ENCODE peak calls at places on chromosomes 7 and 10, in eight cellular contexts. U, E, C, G, Y, V, A and W are unnamed samples.

GRCh38 chr10:98296514-98296913 is 28.5 kb upstream of the LOXL4 start:
- DNase-seq in U (no peak), E (no peak), C (no peak), G (no peak), Y (no peak), V (no peak), A (no peak), W (no peak)

GRCh38 chr7:16616122-16616521 is 29.4 kb downstream of the ANKMY2 start:
- DNase-seq in U (no peak), E (no peak), C (no peak), G (no peak), Y (no peak), V (no peak), A (no peak), W (no peak)

GRCh38 chr7:147700702-147701101 is 889.9 kb upstream of the C7orf33 start:
- DNase-seq in U (peak; percentile 2), E (no peak), C (no peak), G (no peak), Y (no peak), V (no peak), A (no peak), W (no peak)

GRCh38 chr7:16066805-16067459 is 354.4 kb downstream of the CRPPA start:
- DNase-seq in U (no peak), E (no peak), C (no peak), G (no peak), Y (no peak), V (no peak), A (no peak), W (no peak)

GRCh38 chr10:3805791-3806381 is 20.9 kb upstream of the KLF6 start:
- DNase-seq in U (no peak), E (no peak), C (peak; percentile 21), G (no peak), Y (peak; percentile 62), V (peak; percentile 73), A (no peak), W (no peak)

GRCh38 chr10:115250784-115251183 is 157.6 kb downstream of the ATRNL1 start:
- DNase-seq in U (no peak), E (no peak), C (no peak), G (no peak), Y (no peak), V (no peak), A (no peak), W (no peak)

GRCh38 chr10:89426230-89426868 is 12.0 kb downstream of the IFIT5 start:
- DNase-seq in U (peak; percentile 26), E (no peak), C (peak; percentile 18), G (no peak), Y (no peak), V (peak; percentile 48), A (no peak), W (no peak)

GRCh38 chr7:25430200-25430953 is 202.1 kb upstream of the NPVF start:
- DNase-seq in U (no peak), E (no peak), C (no peak), G (no peak), Y (no peak), V (no peak), A (no peak), W (no peak)

GRCh38 chr7:46123-46829 is 146.1 kb upstream of the FAM20C start:
- DNase-seq in U (no peak), E (no peak), C (no peak), G (no peak), Y (no peak), V (no peak), A (no peak), W (no peak)

GRCh38 chr7:86644282-86645173 is 819 bp downstream of the GRM3 start:
- DNase-seq in U (no peak), E (peak; percentile 4), C (no peak), G (no peak), Y (no peak), V (no peak), A (no peak), W (no peak)

GRCh38 chr7:32179567-32179966 is 109.4 kb upstream of the PDE1C start:
- DNase-seq in U (no peak), E (no peak), C (no peak), G (no peak), Y (no peak), V (no peak), A (no peak), W (no peak)

GRCh38 chr7:131425992-131426391 is 98.3 kb downstream of the MKLN1 start:
- DNase-seq in U (no peak), E (no peak), C (no peak), G (no peak), Y (no peak), V (no peak), A (no peak), W (no peak)

GRCh38 chr10:4020651-4021050 is 235.6 kb upstream of the KLF6 start:
- DNase-seq in U (no peak), E (no peak), C (no peak), G (no peak), Y (no peak), V (no peak), A (no peak), W (no peak)

GRCh38 chr10:112232670-112233069 is 49.1 kb upstream of the GPAM start:
- DNase-seq in U (no peak), E (no peak), C (no peak), G (no peak), Y (no peak), V (no peak), A (no peak), W (no peak)

GRCh38 chr7:90453259-90453891 is 16.1 kb upstream of the PTTG1IP2 start:
- DNase-seq in U (no peak), E (no peak), C (no peak), G (no peak), Y (no peak), V (no peak), A (no peak), W (no peak)

GRCh38 chr10:110498087-110498981 is 627 bp downstream of the DUSP5 start:
- DNase-seq in U (no peak), E (peak; percentile 29), C (peak; percentile 62), G (no peak), Y (peak; percentile 46), V (peak; percentile 49), A (no peak), W (peak; percentile 47)

GRCh38 chr7:14754631-14755030 is 147.9 kb downstream of the DGKB start:
- DNase-seq in U (no peak), E (no peak), C (no peak), G (no peak), Y (no peak), V (peak; percentile 33), A (no peak), W (no peak)

GRCh38 chr10:69318997-69319727 is 40.9 kb downstream of the HK1 start:
- DNase-seq in U (no peak), E (no peak), C (peak; percentile 21), G (no peak), Y (peak; percentile 69), V (peak; percentile 57), A (no peak), W (peak; percentile 58)